ENCODE peak calls at places on chromosomes 16 and 17, in seven cellular contexts. One of them, this sample, is unnamed.

GRCh38 chr17:64202683-64203430 is 60.2 kb downstream of the TEX2 start:
- DNase-seq in SK-N-SH: peak; percentile 47
- DNase-seq in HCT116: no peak
- DNase-seq in GM12878: no peak
- DNase-seq in K562: no peak
- DNase-seq in HepG2: peak; percentile 55
- DNase-seq in H1: no peak
- DNase-seq in this sample: no peak

GRCh38 chr17:50210249-50211225 is 9.1 kb upstream of the COL1A1 start:
- DNase-seq in SK-N-SH: peak; percentile 75
- DNase-seq in HCT116: no peak
- DNase-seq in GM12878: no peak
- DNase-seq in K562: peak; percentile 73
- DNase-seq in HepG2: peak; percentile 77
- DNase-seq in H1: peak; percentile 67
- DNase-seq in this sample: no peak

GRCh38 chr16:30996324-30996999 is 11.5 kb downstream of the HSD3B7 start:
- DNase-seq in SK-N-SH: no peak
- DNase-seq in HCT116: no peak
- DNase-seq in GM12878: no peak
- DNase-seq in K562: peak; percentile 70
- DNase-seq in HepG2: peak; percentile 92
- DNase-seq in H1: no peak
- DNase-seq in this sample: peak; percentile 42

GRCh38 chr16:19380316-19380715 is 37.4 kb upstream of the TMC5 start:
- DNase-seq in SK-N-SH: no peak
- DNase-seq in HCT116: no peak
- DNase-seq in GM12878: no peak
- DNase-seq in K562: no peak
- DNase-seq in HepG2: no peak
- DNase-seq in H1: no peak
- DNase-seq in this sample: no peak

GRCh38 chr17:81341347-81342061 is 46.4 kb upstream of the SLC38A10 start:
- DNase-seq in SK-N-SH: no peak
- DNase-seq in HCT116: no peak
- DNase-seq in GM12878: no peak
- DNase-seq in K562: no peak
- DNase-seq in HepG2: no peak
- DNase-seq in H1: peak; percentile 74
- DNase-seq in this sample: no peak

GRCh38 chr16:65034915-65035314 is 86.9 kb downstream of the CDH11 start:
- DNase-seq in SK-N-SH: no peak
- DNase-seq in HCT116: no peak
- DNase-seq in GM12878: no peak
- DNase-seq in K562: no peak
- DNase-seq in HepG2: no peak
- DNase-seq in H1: peak; percentile 51
- DNase-seq in this sample: no peak

GRCh38 chr17:37400505-37400904 is 6.1 kb downstream of the ACACA start:
- DNase-seq in SK-N-SH: no peak
- DNase-seq in HCT116: no peak
- DNase-seq in GM12878: no peak
- DNase-seq in K562: no peak
- DNase-seq in HepG2: no peak
- DNase-seq in H1: no peak
- DNase-seq in this sample: no peak

GRCh38 chr16:3020247-3020603 is at the start of gene TNFRSF12A:
- DNase-seq in SK-N-SH: peak; percentile 95
- DNase-seq in HCT116: peak; percentile 49
- DNase-seq in GM12878: no peak
- DNase-seq in K562: peak; percentile 87
- DNase-seq in HepG2: peak; percentile 66
- DNase-seq in H1: peak; percentile 85
- DNase-seq in this sample: no peak

GRCh38 chr16:31436221-31437045 is 6.2 kb downstream of the ZNF843 start:
- DNase-seq in SK-N-SH: no peak
- DNase-seq in HCT116: no peak
- DNase-seq in GM12878: no peak
- DNase-seq in K562: no peak
- DNase-seq in HepG2: no peak
- DNase-seq in H1: no peak
- DNase-seq in this sample: no peak

GRCh38 chr16:20950294-20950693 is 49.7 kb downstream of the LYRM1 start:
- DNase-seq in SK-N-SH: no peak
- DNase-seq in HCT116: no peak
- DNase-seq in GM12878: no peak
- DNase-seq in K562: no peak
- DNase-seq in HepG2: no peak
- DNase-seq in H1: no peak
- DNase-seq in this sample: no peak

GRCh38 chr17:36940313-36941264 is 3.3 kb downstream of the LHX1 start:
- DNase-seq in SK-N-SH: no peak
- DNase-seq in HCT116: no peak
- DNase-seq in GM12878: no peak
- DNase-seq in K562: no peak
- DNase-seq in HepG2: no peak
- DNase-seq in H1: peak; percentile 64
- DNase-seq in this sample: no peak

GRCh38 chr16:53707671-53708070 is 3.7 kb downstream of the FTO start:
- DNase-seq in SK-N-SH: no peak
- DNase-seq in HCT116: no peak
- DNase-seq in GM12878: no peak
- DNase-seq in K562: no peak
- DNase-seq in HepG2: no peak
- DNase-seq in H1: no peak
- DNase-seq in this sample: no peak

GRCh38 chr17:59165933-59166342 is 10.4 kb downstream of the PRR11 start:
- DNase-seq in SK-N-SH: peak; percentile 76
- DNase-seq in HCT116: peak; percentile 49
- DNase-seq in GM12878: peak; percentile 57
- DNase-seq in K562: peak; percentile 18
- DNase-seq in HepG2: peak; percentile 67
- DNase-seq in H1: peak; percentile 57
- DNase-seq in this sample: no peak

GRCh38 chr17:40705567-40705966 is 2.0 kb upstream of the KRT24 start:
- DNase-seq in SK-N-SH: no peak
- DNase-seq in HCT116: no peak
- DNase-seq in GM12878: no peak
- DNase-seq in K562: no peak
- DNase-seq in HepG2: no peak
- DNase-seq in H1: no peak
- DNase-seq in this sample: no peak

GRCh38 chr17:8221663-8222379 is 11.4 kb upstream of the AURKB start:
- DNase-seq in SK-N-SH: peak; percentile 60
- DNase-seq in HCT116: no peak
- DNase-seq in GM12878: peak; percentile 96
- DNase-seq in K562: peak; percentile 17
- DNase-seq in HepG2: no peak
- DNase-seq in H1: peak; percentile 98
- DNase-seq in this sample: no peak

GRCh38 chr17:63702223-63702577 is 2.3 kb upstream of the LIMD2 start:
- DNase-seq in SK-N-SH: no peak
- DNase-seq in HCT116: no peak
- DNase-seq in GM12878: no peak
- DNase-seq in K562: no peak
- DNase-seq in HepG2: no peak
- DNase-seq in H1: no peak
- DNase-seq in this sample: no peak

GRCh38 chr16:30527635-30528178 is 1.3 kb upstream of the ZNF768 start:
- DNase-seq in SK-N-SH: no peak
- DNase-seq in HCT116: no peak
- DNase-seq in GM12878: peak; percentile 33
- DNase-seq in K562: no peak
- DNase-seq in HepG2: no peak
- DNase-seq in H1: no peak
- DNase-seq in this sample: no peak

GRCh38 chr16:80671281-80671849 is 130.6 kb downstream of the DYNLRB2 start:
- DNase-seq in SK-N-SH: no peak
- DNase-seq in HCT116: no peak
- DNase-seq in GM12878: peak; percentile 12
- DNase-seq in K562: no peak
- DNase-seq in HepG2: no peak
- DNase-seq in H1: no peak
- DNase-seq in this sample: no peak

GRCh38 chr16:84823484-84823883 is 3.7 kb downstream of the CRISPLD2 start:
- DNase-seq in SK-N-SH: no peak
- DNase-seq in HCT116: no peak
- DNase-seq in GM12878: no peak
- DNase-seq in K562: no peak
- DNase-seq in HepG2: no peak
- DNase-seq in H1: no peak
- DNase-seq in this sample: no peak

GRCh38 chr16:84680843-84681629 is 18.8 kb upstream of the USP10 start:
- DNase-seq in SK-N-SH: no peak
- DNase-seq in HCT116: no peak
- DNase-seq in GM12878: no peak
- DNase-seq in K562: no peak
- DNase-seq in HepG2: no peak
- DNase-seq in H1: no peak
- DNase-seq in this sample: no peak

GRCh38 chr17:20028436-20028835 is 19.3 kb downstream of the SPECC1 start:
- DNase-seq in SK-N-SH: no peak
- DNase-seq in HCT116: no peak
- DNase-seq in GM12878: no peak
- DNase-seq in K562: no peak
- DNase-seq in HepG2: no peak
- DNase-seq in H1: no peak
- DNase-seq in this sample: no peak
- TF ChIP-seq SIN3A in SK-N-SH: no peak
- TF ChIP-seq SIN3A in HCT116: no peak
- TF ChIP-seq SIN3A in GM12878: no peak
- TF ChIP-seq SIN3A in K562: no peak
- TF ChIP-seq SIN3A in HepG2: no peak
- TF ChIP-seq SIN3A in H1: no peak
- TF ChIP-seq SIN3A in this sample: no peak

DNA sequence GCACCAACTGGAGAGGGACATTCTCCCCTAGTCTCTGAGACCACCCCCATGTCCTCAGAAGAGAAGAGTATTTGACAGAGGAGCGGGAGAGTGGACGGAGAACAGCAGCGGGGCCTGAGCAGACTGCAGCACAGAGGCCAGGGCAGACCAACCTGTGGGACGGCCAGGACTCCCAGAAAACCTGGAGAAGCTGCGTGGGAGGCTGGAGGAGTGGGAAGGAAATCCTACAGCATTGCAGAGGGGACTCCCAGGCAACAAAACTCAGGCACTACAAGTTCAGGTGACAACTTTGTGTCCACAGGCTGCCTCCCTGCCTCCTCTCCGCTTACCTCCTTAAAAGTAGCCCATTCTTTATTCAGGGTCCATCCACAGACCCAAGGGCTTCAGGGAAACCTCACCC is 29.9 kb downstream of the TK2 start:
- DNase-seq in SK-N-SH: no peak
- DNase-seq in HCT116: no peak
- DNase-seq in GM12878: no peak
- DNase-seq in K562: no peak
- DNase-seq in HepG2: no peak
- DNase-seq in H1: no peak
- DNase-seq in this sample: no peak
- H3K4me1 ChIP-seq in SK-N-SH: peaks cover 15% of the 10 kb centered on the region
- H3K4me1 ChIP-seq in HCT116: peaks cover 64% of the 10 kb centered on the region
- H3K4me1 ChIP-seq in GM12878: peaks cover 78% of the 10 kb centered on the region
- H3K4me1 ChIP-seq in K562: peaks cover 48% of the 10 kb centered on the region
- H3K4me1 ChIP-seq in HepG2: peaks cover 36% of the 10 kb centered on the region
- H3K4me1 ChIP-seq in H1: peaks cover 5% of the 10 kb centered on the region
- H3K4me1 ChIP-seq in this sample: peaks cover 30% of the 10 kb centered on the region

GRCh38 chr16:68146583-68146982 is 61.4 kb downstream of the NFATC3 start:
- DNase-seq in SK-N-SH: peak; percentile 50
- DNase-seq in HCT116: no peak
- DNase-seq in GM12878: no peak
- DNase-seq in K562: no peak
- DNase-seq in HepG2: peak; percentile 50
- DNase-seq in H1: no peak
- DNase-seq in this sample: no peak
- TF ChIP-seq SIN3A in SK-N-SH: no peak
- TF ChIP-seq SIN3A in HCT116: no peak
- TF ChIP-seq SIN3A in GM12878: no peak
- TF ChIP-seq SIN3A in K562: no peak
- TF ChIP-seq SIN3A in HepG2: no peak
- TF ChIP-seq SIN3A in H1: no peak
- TF ChIP-seq SIN3A in this sample: no peak

GRCh38 chr17:14351493-14351892 is 50.6 kb downstream of the HS3ST3B1 start:
- DNase-seq in SK-N-SH: no peak
- DNase-seq in HCT116: no peak
- DNase-seq in GM12878: no peak
- DNase-seq in K562: no peak
- DNase-seq in HepG2: no peak
- DNase-seq in H1: no peak
- DNase-seq in this sample: no peak
- H3K4me1 ChIP-seq in SK-N-SH: no peaks in the 10 kb centered on the region
- H3K4me1 ChIP-seq in HCT116: no peaks in the 10 kb centered on the region
- H3K4me1 ChIP-seq in GM12878: peaks cover 8% of the 10 kb centered on the region
- H3K4me1 ChIP-seq in K562: no peaks in the 10 kb centered on the region
- H3K4me1 ChIP-seq in HepG2: peaks cover 6% of the 10 kb centered on the region
- H3K4me1 ChIP-seq in H1: peaks cover 6% of the 10 kb centered on the region
- H3K4me1 ChIP-seq in this sample: no peaks in the 10 kb centered on the region

DNA sequence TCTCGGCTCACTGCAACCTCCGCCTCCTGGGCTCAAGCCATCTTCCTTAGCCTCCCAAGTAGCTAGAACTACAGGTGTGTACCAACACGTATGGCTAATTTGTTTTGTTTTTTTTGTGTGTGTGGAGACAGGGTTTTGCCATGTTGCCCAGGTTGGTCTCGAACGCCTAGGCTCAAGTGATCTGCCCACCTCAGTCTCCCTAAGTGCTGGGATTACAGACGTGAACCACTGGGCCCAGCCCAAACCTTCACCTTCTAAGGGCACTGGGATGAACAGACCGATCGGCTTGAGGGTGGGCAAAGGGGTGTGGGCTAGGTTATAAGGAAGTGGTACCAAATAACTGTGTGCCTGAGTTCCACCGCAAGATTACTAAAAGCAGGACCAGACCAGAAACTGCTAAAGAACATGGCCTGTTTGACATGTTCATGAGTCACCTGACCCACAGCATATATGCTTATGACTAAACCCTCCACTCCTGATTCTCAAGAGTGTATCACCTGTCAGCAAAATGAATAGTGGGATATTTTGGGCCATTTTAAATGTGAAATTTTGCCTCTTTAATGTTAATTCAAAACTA is 8.1 kb downstream of the TMEM97 start:
- DNase-seq in SK-N-SH: no peak
- DNase-seq in HCT116: no peak
- DNase-seq in GM12878: peak; percentile 34
- DNase-seq in K562: no peak
- DNase-seq in HepG2: no peak
- DNase-seq in H1: no peak
- DNase-seq in this sample: no peak
- TF ChIP-seq SIN3A in SK-N-SH: no peak
- TF ChIP-seq SIN3A in HCT116: no peak
- TF ChIP-seq SIN3A in GM12878: no peak
- TF ChIP-seq SIN3A in K562: no peak
- TF ChIP-seq SIN3A in HepG2: no peak
- TF ChIP-seq SIN3A in H1: no peak
- TF ChIP-seq SIN3A in this sample: no peak

This sample was measured in Panc1.